ENCODE peak calls at places on chromosomes 5 and 9, in five cellular contexts. I is tibial nerve, K is mammary epithelial cell, B is brain microvascular endothelial cell, A is BE2C. Z is an unnamed sample.

GRCh38 chr5:139671096-139671841 is 23.1 kb downstream of the CXXC5 start:
- DNase-seq in A (no peak), K (peak; percentile 66), B (no peak), I (no peak), Z (no peak)

GRCh38 chr5:120509056-120509455 is 45.0 kb downstream of the PRR16 start:
- DNase-seq in B (no peak), A (no peak), K (no peak), I (no peak), Z (no peak)

GRCh38 chr5:164487939-164488338 is 982.5 kb downstream of the MAT2B start:
- DNase-seq in K (no peak), B (no peak), I (no peak), A (no peak), Z (no peak)

GRCh38 chr9:104682642-104683041 is 11.7 kb upstream of the OR13D1 start:
- DNase-seq in I (no peak), A (no peak), B (peak; percentile 16), K (peak; percentile 41), Z (peak; percentile 22)

GRCh38 chr9:134215395-134215708 is 51.0 kb upstream of the RNU6ATAC start:
- DNase-seq in K (no peak), B (no peak), A (no peak), I (no peak), Z (no peak)

GRCh38 chr5:42985129-42986037 is 54.7 kb downstream of the ANXA2R start:
- DNase-seq in A (no peak), K (peak; percentile 80), I (no peak), B (peak; percentile 73), Z (no peak)

GRCh38 chr5:132905938-132906337 is 32.5 kb downstream of the LEAP2 start:
- DNase-seq in K (peak; percentile 24), A (no peak), B (no peak), I (no peak), Z (no peak)

GRCh38 chr5:91219803-91220371 is 163.2 kb downstream of the ARRDC3 start:
- DNase-seq in A (peak; percentile 35), B (peak; percentile 55), K (no peak), I (no peak), Z (no peak)

GRCh38 chr5:37799865-37800421 is 39.9 kb downstream of the GDNF start:
- DNase-seq in K (no peak), A (no peak), I (no peak), B (no peak), Z (no peak)

GRCh38 chr5:120457839-120458507 is 6.1 kb upstream of the PRR16 start:
- DNase-seq in K (peak; percentile 68), A (peak; percentile 88), B (peak; percentile 62), I (peak; percentile 48), Z (peak; percentile 38)

GRCh38 chr5:40446910-40447309 is 232.8 kb upstream of the PTGER4 start:
- DNase-seq in B (peak; percentile 96), A (no peak), I (no peak), K (peak; percentile 96), Z (peak; percentile 94)

GRCh38 chr5:134995850-134996402 is 28.2 kb downstream of the CATSPER3 start:
- DNase-seq in I (no peak), B (no peak), A (no peak), K (no peak), Z (no peak)

GRCh38 chr5:96931605-96932004 is 4.3 kb upstream of the LNPEP start:
- DNase-seq in I (no peak), K (no peak), B (no peak), A (no peak), Z (no peak)

GRCh38 chr5:159518361-159518760 is 188.1 kb upstream of the IL12B start:
- DNase-seq in A (no peak), B (no peak), K (no peak), I (no peak), Z (peak; percentile 37)

GRCh38 chr9:131282688-131283422 is 6.5 kb upstream of the FAM78A start:
- DNase-seq in A (peak; percentile 43), K (no peak), B (no peak), I (no peak), Z (no peak)

GRCh38 chr9:91555132-91555531 is 131.5 kb upstream of the NFIL3 start:
- DNase-seq in K (no peak), B (peak; percentile 25), I (no peak), A (no peak), Z (no peak)

GRCh38 chr5:926416-927171 is 33.9 kb downstream of the TRIP13 start:
- DNase-seq in B (no peak), K (no peak), A (peak; percentile 62), I (no peak), Z (no peak)

GRCh38 chr5:63401434-63402046 is 560.7 kb downstream of the HTR1A start:
- DNase-seq in A (peak; percentile 77), I (peak; percentile 34), B (peak; percentile 46), K (peak; percentile 45), Z (peak; percentile 18)

GRCh38 chr9:95506438-95506691 is 10.4 kb downstream of the PTCH1 start:
- DNase-seq in I (no peak), B (no peak), K (peak; percentile 41), A (peak; percentile 60), Z (no peak)

GRCh38 chr5:174714751-174715150 is 9.6 kb upstream of the MSX2 start:
- DNase-seq in I (no peak), B (no peak), A (no peak), K (no peak), Z (no peak)

DNA sequence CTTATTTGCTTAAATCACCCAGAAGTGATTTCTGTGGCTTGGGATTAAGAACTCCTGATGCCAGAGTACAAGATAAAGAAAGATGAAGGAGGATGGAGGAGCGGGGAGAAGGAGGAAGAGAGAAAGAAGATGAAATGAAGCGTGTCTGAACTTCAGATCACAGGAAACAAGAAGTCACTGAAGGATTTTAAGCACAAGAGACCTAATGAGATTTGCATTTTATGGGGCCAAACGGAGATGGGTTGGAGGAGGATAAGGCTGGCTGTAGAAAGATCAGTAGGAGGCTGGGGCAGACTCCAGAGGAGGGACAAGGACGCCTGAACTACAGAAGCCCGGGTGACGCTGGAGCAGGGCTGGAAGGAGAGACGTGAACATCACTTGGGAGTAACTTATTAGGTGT is 3.2 kb downstream of the EIF4E1B start:
- DNase-seq in A (no peak), B (no peak), K (no peak), I (no peak), Z (no peak)
- H3K4me3 ChIP-seq in A (no peak overlapping the region), B (no peak overlapping the region), K (no peak overlapping the region), I (no peak overlapping the region), Z (no peak overlapping the region)

GRCh38 chr5:154535535-154535934 is 57.5 kb upstream of the HAND1 start:
- DNase-seq in A (no peak), B (no peak), I (no peak), K (no peak), Z (no peak)

GRCh38 chr5:154529282-154529681 is 51.3 kb upstream of the HAND1 start:
- DNase-seq in A (no peak), I (no peak), B (no peak), K (no peak), Z (no peak)

GRCh38 chr5:154538492-154538891 is 60.5 kb upstream of the HAND1 start:
- DNase-seq in B (no peak), K (no peak), I (no peak), A (no peak), Z (no peak)

GRCh38 chr5:154534457-154535050 is 56.5 kb upstream of the HAND1 start:
- DNase-seq in I (no peak), K (no peak), A (no peak), B (no peak), Z (no peak)
- H3K4me3 ChIP-seq in I (no peak overlapping the region), K (no peak overlapping the region), A (no peak overlapping the region), B (no peak overlapping the region), Z (no peak overlapping the region)

GRCh38 chr9:2761424-2761823 is 44.1 kb downstream of the KCNV2 start:
- DNase-seq in I (no peak), K (no peak), B (no peak), A (no peak), Z (no peak)
- H3K4me3 ChIP-seq in I (no peak overlapping the region), K (no peak overlapping the region), B (no peak overlapping the region), A (no peak overlapping the region), Z (no peak overlapping the region)

GRCh38 chr5:128085413-128085812 is 1.8 kb downstream of the SLC12A2 start:
- DNase-seq in I (no peak), K (no peak), A (no peak), B (no peak), Z (no peak)
- H3K4me3 ChIP-seq in I (peak overlapping the region; percentile 70), K (peak overlapping the region; percentile 93), A (peak overlapping the region; percentile 71), B (peak overlapping the region; percentile 82), Z (peak overlapping the region; percentile 82)

DNA sequence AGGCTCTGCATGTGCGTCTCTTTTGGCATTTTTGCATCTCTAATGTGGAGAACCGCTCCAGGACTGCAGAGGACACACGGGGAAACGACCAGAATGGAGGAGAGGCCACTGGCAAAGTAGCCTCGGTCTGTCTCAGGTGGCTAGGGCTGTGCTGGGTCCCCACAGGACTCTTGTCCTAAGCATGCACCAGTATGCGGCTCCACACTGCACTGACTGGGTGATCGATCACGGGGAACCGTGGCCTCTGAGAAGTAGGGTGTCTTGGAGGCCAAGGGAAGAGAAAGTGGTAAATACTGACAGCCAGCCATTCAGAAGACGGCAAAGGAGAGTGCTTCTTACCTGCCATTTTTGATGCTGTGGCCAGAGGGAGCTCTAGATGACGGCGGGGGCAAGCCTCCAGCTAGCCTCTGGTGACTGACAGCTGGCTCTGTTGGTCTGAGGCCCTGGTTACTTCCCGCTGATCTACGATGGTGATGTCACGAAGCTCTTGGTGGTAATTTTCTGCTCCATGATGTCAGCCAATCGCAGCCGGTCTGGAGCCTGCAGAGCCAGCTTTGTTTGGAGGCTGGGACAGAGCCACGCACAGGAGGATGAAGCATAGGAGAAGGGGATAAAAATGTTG is 40.4 kb upstream of the GADD45G start:
- DNase-seq in K (no peak), B (peak; percentile 32), I (no peak), A (peak; percentile 59), Z (no peak)
- H3K4me3 ChIP-seq in K (no peak overlapping the region), B (no peak overlapping the region), I (no peak overlapping the region), A (no peak overlapping the region), Z (no peak overlapping the region)

GRCh38 chr5:157269165-157269671 is 3.3 kb downstream of the CYFIP2 start:
- DNase-seq in B (no peak), I (no peak), A (no peak), K (no peak), Z (no peak)
- H3K4me3 ChIP-seq in B (no peak overlapping the region), I (no peak overlapping the region), A (no peak overlapping the region), K (no peak overlapping the region), Z (no peak overlapping the region)

DNA sequence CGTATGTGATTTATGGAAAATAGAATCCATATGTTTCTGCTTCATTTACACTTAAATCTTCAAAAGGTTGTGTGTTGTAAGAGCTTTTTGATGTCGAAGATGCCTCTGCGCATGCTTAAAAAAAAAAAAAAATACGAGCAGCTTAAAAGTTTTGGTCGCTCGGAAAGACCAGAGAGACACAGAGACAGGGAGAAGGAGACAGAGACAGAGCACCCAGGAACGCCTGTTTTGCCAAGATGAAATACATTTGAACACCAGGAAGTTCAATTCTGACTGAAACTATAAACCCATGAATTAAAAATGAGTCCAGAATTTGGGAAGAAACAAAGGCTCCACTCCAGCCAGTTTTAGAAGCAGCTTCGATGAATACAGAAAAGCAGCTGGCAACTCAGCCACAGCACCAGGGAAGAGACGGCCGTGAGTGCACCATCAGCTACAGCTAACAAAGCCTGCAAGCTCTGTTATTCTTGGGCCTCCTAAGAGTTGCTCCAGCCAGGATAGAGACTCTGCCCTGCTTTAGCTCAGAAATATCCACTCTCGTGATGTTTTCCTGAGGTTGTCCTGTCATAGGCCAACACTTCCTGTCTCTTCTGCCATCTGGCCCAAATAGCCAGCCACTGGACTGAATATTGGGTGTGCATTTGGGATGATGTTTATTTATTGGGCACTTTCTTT is 2.5 kb upstream of the ZNF474 start:
- DNase-seq in K (no peak), B (no peak), A (no peak), I (no peak), Z (no peak)
- H3K4me3 ChIP-seq in K (no peak overlapping the region), B (no peak overlapping the region), A (no peak overlapping the region), I (no peak overlapping the region), Z (no peak overlapping the region)

Z was measured in epithelial cell of proximal tubule.